ENCODE peak calls at places on chromosomes 12 and 14, in six cellular contexts. Y is SK-N-SH, S is PC-3, W is MM.1S, R is GM23248, J is GM23338. Q is an unnamed sample.

GRCh38 chr12:716506-716905 is 35.9 kb upstream of the WNK1 start:
- DNase-seq in Y (no peak), S (no peak), W (no peak), R (peak; percentile 18), J (no peak), Q (no peak)

GRCh38 chr12:2195085-2195484 is 142.3 kb downstream of the CACNA1C start:
- DNase-seq in Y (no peak), S (no peak), W (no peak), R (no peak), J (no peak), Q (no peak)

GRCh38 chr12:77113971-77114370 is 48.6 kb upstream of the E2F7 start:
- DNase-seq in Y (no peak), S (no peak), W (no peak), R (peak; percentile 51), J (no peak), Q (no peak)

GRCh38 chr14:21106191-21106505 is 5.3 kb downstream of the TMEM253 start:
- DNase-seq in Y (no peak), S (no peak), W (no peak), R (peak; percentile 88), J (no peak), Q (no peak)

GRCh38 chr12:107091989-107092641 is 1.2 kb downstream of the CRY1 start:
- DNase-seq in Y (peak; percentile 57), S (peak; percentile 97), W (peak; percentile 88), R (peak; percentile 95), J (peak; percentile 91), Q (peak; percentile 95)

GRCh38 chr12:68559984-68560822 is 50.5 kb upstream of the RAP1B start:
- DNase-seq in Y (no peak), S (no peak), W (no peak), R (peak; percentile 22), J (peak; percentile 13), Q (no peak)

GRCh38 chr14:52951730-52952481 is 1.1 kb upstream of the FERMT2 start:
- DNase-seq in Y (peak; percentile 68), S (peak; percentile 87), W (no peak), R (peak; percentile 93), J (peak; percentile 83), Q (peak; percentile 69)

GRCh38 chr12:101343893-101344292 is 63.7 kb downstream of the ARL1 start:
- DNase-seq in Y (no peak), S (no peak), W (no peak), R (peak; percentile 5), J (no peak), Q (no peak)

GRCh38 chr14:46417066-46417465 is 234.5 kb downstream of the RPL10L start:
- DNase-seq in Y (no peak), S (no peak), W (no peak), R (no peak), J (no peak), Q (no peak)

GRCh38 chr14:101969480-101969879 is 5.1 kb downstream of the DYNC1H1 start:
- DNase-seq in Y (no peak), S (no peak), W (no peak), R (no peak), J (no peak), Q (no peak)

GRCh38 chr14:101972126-101972785 is 7.9 kb downstream of the DYNC1H1 start:
- DNase-seq in Y (peak; percentile 37), S (peak; percentile 100), W (no peak), R (peak; percentile 100), J (peak; percentile 46), Q (peak; percentile 100)

GRCh38 chr14:101970830-101971400 is 6.5 kb downstream of the DYNC1H1 start:
- DNase-seq in Y (no peak), S (no peak), W (no peak), R (no peak), J (no peak), Q (no peak)

GRCh38 chr14:101975231-101975630 is 10.9 kb downstream of the DYNC1H1 start:
- DNase-seq in Y (no peak), S (no peak), W (no peak), R (no peak), J (no peak), Q (no peak)

GRCh38 chr14:101973356-101973755 is 9.0 kb downstream of the DYNC1H1 start:
- DNase-seq in Y (no peak), S (peak; percentile 37), W (no peak), R (peak; percentile 58), J (no peak), Q (no peak)
- H3K79me2 ChIP-seq in Y (peaks cover 96% of the 10 kb centered on the region), S (peaks cover 95% of the 10 kb centered on the region), W (peaks cover 58% of the 10 kb centered on the region), R (peaks cover 95% of the 10 kb centered on the region), J (peaks cover 92% of the 10 kb centered on the region), Q (peaks cover 96% of the 10 kb centered on the region)

DNA sequence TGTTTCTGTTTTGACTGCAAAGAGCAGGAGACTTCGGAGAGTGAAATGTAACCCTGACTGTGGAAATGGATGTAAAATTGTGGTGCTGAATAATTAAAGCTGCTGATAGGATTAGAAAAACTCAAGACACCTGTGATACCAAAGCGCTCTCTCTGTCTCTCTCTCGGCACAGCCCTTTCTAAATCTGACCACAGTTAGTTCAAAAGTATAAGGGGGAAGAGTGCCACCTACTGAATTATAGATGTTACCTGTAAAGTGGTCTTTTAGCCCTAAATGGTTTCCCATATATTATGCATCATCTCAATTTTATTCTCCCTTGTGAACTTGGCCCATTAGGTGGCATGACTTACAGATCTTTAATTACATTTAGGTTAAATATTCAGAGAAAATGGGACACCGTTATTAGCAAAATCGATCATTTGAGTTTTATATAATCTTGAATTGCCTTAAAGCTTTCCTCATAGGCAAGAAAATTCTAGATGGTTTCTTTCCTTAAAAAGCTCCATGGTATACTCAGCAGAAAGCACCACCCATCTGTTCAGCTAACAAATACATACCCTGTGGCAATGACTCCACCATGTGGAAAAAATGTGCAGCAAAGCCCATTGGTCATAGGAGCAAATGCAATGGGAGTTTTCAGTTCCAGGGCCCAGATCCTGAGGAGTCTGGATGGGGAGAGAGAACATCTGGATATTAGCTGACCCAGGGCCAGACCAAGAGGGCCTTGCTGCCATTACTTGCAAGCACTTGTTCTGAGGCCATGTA is 18.1 kb downstream of the RFC5 start:
- DNase-seq in Y (peak; percentile 54), S (peak; percentile 75), W (peak; percentile 6), R (peak; percentile 82), J (peak; percentile 65), Q (peak; percentile 45)
- H3F3A ChIP-seq in Y (peaks cover 16% of the 10 kb centered on the region), S (no peaks in the 10 kb centered on the region), W (peaks cover 3% of the 10 kb centered on the region), R (peaks cover 57% of the 10 kb centered on the region), J (peaks cover 23% of the 10 kb centered on the region), Q (peaks cover 23% of the 10 kb centered on the region)

GRCh38 chr14:77097006-77097688 is 911 bp upstream of the CIPC start:
- DNase-seq in Y (no peak), S (peak; percentile 57), W (peak; percentile 21), R (no peak), J (no peak), Q (no peak)
- H3K79me2 ChIP-seq in Y (peaks cover 43% of the 10 kb centered on the region), S (peaks cover 55% of the 10 kb centered on the region), W (peaks cover 10% of the 10 kb centered on the region), R (peaks cover 24% of the 10 kb centered on the region), J (peaks cover 47% of the 10 kb centered on the region), Q (peaks cover 56% of the 10 kb centered on the region)

GRCh38 chr14:59355101-59355500 is 110.1 kb downstream of the GPR135 start:
- DNase-seq in Y (no peak), S (no peak), W (no peak), R (no peak), J (no peak), Q (peak; percentile 59)
- H3F3A ChIP-seq in Y (peaks cover 5% of the 10 kb centered on the region), S (peaks cover 11% of the 10 kb centered on the region), W (no peaks in the 10 kb centered on the region), R (peaks cover 24% of the 10 kb centered on the region), J (no peaks in the 10 kb centered on the region), Q (peaks cover 47% of the 10 kb centered on the region)

GRCh38 chr14:49642163-49642562 is 7.1 kb upstream of the DNAAF2 start:
- DNase-seq in Y (no peak), S (no peak), W (no peak), R (no peak), J (no peak), Q (no peak)
- H3K79me2 ChIP-seq in Y (peaks cover 91% of the 10 kb centered on the region), S (peaks cover 56% of the 10 kb centered on the region), W (no peaks in the 10 kb centered on the region), R (peaks cover 94% of the 10 kb centered on the region), J (peaks cover 48% of the 10 kb centered on the region), Q (peaks cover 68% of the 10 kb centered on the region)

GRCh38 chr14:64685364-64686130 is 18.7 kb upstream of the PLEKHG3 start:
- DNase-seq in Y (peak; percentile 31), S (no peak), W (no peak), R (no peak), J (no peak), Q (no peak)
- H3F3A ChIP-seq in Y (no peaks in the 10 kb centered on the region), S (no peaks in the 10 kb centered on the region), W (no peaks in the 10 kb centered on the region), R (peaks cover 11% of the 10 kb centered on the region), J (peaks cover 4% of the 10 kb centered on the region), Q (peaks cover 6% of the 10 kb centered on the region)

GRCh38 chr12:65229441-65229840 is 49.0 kb upstream of the MSRB3 start:
- DNase-seq in Y (no peak), S (peak; percentile 87), W (no peak), R (peak; percentile 50), J (no peak), Q (peak; percentile 42)
- H3K79me2 ChIP-seq in Y (peaks cover 3% of the 10 kb centered on the region), S (peaks cover 38% of the 10 kb centered on the region), W (peaks cover 88% of the 10 kb centered on the region), R (peaks cover 70% of the 10 kb centered on the region), J (peaks cover 68% of the 10 kb centered on the region), Q (peaks cover 18% of the 10 kb centered on the region)

DNA sequence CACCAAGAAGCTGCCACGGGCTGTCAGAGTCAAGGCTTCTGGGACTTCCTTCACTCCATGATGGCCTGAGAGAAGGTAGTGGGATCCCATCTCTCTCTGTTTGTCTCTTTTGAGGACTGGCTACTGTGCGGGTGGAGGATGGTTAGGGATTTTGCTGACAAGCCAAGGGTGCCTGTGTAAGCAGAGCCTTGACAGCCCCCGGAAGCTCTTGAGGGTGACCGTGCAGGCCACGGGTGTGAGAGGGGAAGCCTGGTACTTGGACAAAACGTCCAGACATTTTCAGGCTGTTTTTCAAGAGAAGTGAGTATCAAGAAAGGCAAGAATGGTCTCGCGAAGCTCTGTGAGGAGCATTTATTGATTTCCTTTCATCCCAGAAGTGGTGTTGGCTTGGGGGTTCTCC is 352.4 kb downstream of the DPF3 start:
- DNase-seq in Y (no peak), S (no peak), W (no peak), R (no peak), J (no peak), Q (no peak)
- H3F3A ChIP-seq in Y (no peaks in the 10 kb centered on the region), S (no peaks in the 10 kb centered on the region), W (no peaks in the 10 kb centered on the region), R (no peaks in the 10 kb centered on the region), J (no peaks in the 10 kb centered on the region), Q (no peaks in the 10 kb centered on the region)

DNA sequence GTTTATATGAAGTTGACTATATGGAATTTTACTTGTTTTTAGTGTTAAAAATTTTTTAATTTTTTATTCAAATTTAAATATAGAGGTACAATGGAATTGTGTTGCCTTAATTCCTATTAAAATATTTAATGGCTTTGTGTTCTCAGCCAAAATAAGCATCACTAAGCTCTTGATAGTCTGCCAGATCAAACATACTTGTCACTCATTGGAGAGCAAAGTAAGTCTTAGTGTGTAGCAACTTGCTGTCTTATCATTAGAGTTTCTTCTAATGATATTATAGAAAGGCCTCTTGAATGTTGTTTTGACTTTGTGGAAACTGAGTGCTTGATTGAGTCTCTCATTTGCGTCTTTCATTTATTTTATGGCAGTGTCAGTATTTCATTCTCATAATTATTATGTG is 10.7 kb downstream of the SFSWAP start:
- DNase-seq in Y (no peak), S (no peak), W (no peak), R (no peak), J (no peak), Q (no peak)
- H3K79me2 ChIP-seq in Y (peaks cover 60% of the 10 kb centered on the region), S (peaks cover 38% of the 10 kb centered on the region), W (peaks cover 6% of the 10 kb centered on the region), R (peaks cover 98% of the 10 kb centered on the region), J (peaks cover 49% of the 10 kb centered on the region), Q (peaks cover 11% of the 10 kb centered on the region)